ENCODE peak calls at places on chromosomes 13 and 19, in nine cellular contexts. S is SK-N-SH, L is suprapubic skin, Z is transverse colon, J is stomach, C is sigmoid colon, A is K562, P is H1, B is HepG2. K is an unnamed sample.

GRCh38 chr13:40974460-40975407 is 44.4 kb downstream of the ELF1 start:
- DNase-seq in S (no peak), L (no peak), Z (peak), J (no peak), C (no peak), A (peak), P (no peak), B (peak), K (peak)

GRCh38 chr19:43611788-43612187 is at the start of gene SRRM5:
- DNase-seq in S (no peak), L (no peak), Z (no peak), J (no peak), C (no peak), A (no peak), P (no peak), B (no peak), K (no peak)

GRCh38 chr19:37172368-37173366 is at the start of gene ZNF585A:
- DNase-seq in S (peak), L (peak), Z (peak), J (peak), C (peak), A (peak), P (peak), B (peak), K (peak)

GRCh38 chr13:41621716-41622508 is 164.6 kb downstream of the RGCC start:
- DNase-seq in S (no peak), L (no peak), Z (no peak), J (no peak), C (no peak), A (no peak), P (no peak), B (peak), K (no peak)

GRCh38 chr19:14004619-14005380 is 1.3 kb downstream of the RFX1 start:
- DNase-seq in S (no peak), L (no peak), Z (peak), J (peak), C (peak), A (peak), P (no peak), B (peak), K (no peak)

GRCh38 chr19:1769645-1769985 is 16.3 kb downstream of the ONECUT3 start:
- DNase-seq in S (no peak), L (no peak), Z (no peak), J (no peak), C (no peak), A (no peak), P (peak), B (no peak), K (no peak)

GRCh38 chr13:105153626-105154025 is 1381.8 kb downstream of the EFNB2 start:
- DNase-seq in S (no peak), L (no peak), Z (no peak), J (no peak), C (no peak), A (no peak), P (no peak), B (no peak), K (no peak)

GRCh38 chr13:72180253-72180952 is 313.4 kb upstream of the DACH1 start:
- DNase-seq in S (no peak), L (no peak), Z (no peak), J (no peak), C (no peak), A (no peak), P (no peak), B (no peak), K (no peak)

GRCh38 chr13:36163809-36164308 is 32.7 kb upstream of the DCLK1 start:
- DNase-seq in S (peak), L (no peak), Z (peak), J (peak), C (peak), A (no peak), P (no peak), B (no peak), K (peak)

GRCh38 chr13:36160297-36160696 is 29.1 kb upstream of the DCLK1 start:
- DNase-seq in S (no peak), L (no peak), Z (no peak), J (no peak), C (no peak), A (no peak), P (no peak), B (no peak), K (no peak)

GRCh38 chr13:36163303-36163702 is 32.1 kb upstream of the DCLK1 start:
- DNase-seq in S (no peak), L (no peak), Z (no peak), J (no peak), C (no peak), A (no peak), P (no peak), B (no peak), K (no peak)

GRCh38 chr13:36166051-36166450 is 34.9 kb upstream of the DCLK1 start:
- DNase-seq in S (no peak), L (no peak), Z (no peak), J (no peak), C (no peak), A (no peak), P (no peak), B (no peak), K (no peak)
- H3K4me3 ChIP-seq in S (no peak), L (no peak), Z (no peak), J (no peak), C (no peak), A (no peak), P (no peak), B (no peak), K (no peak)

GRCh38 chr13:98397861-98398260 is 179.0 kb downstream of the STK24 start:
- DNase-seq in S (no peak), L (no peak), Z (no peak), J (no peak), C (no peak), A (no peak), P (no peak), B (no peak), K (no peak)
- TF ChIP-seq POLR2AphosphoS5 in S (no peak), L (no peak), Z (no peak), J (no peak), C (no peak), A (no peak), P (no peak), B (no peak), K (no peak)

DNA sequence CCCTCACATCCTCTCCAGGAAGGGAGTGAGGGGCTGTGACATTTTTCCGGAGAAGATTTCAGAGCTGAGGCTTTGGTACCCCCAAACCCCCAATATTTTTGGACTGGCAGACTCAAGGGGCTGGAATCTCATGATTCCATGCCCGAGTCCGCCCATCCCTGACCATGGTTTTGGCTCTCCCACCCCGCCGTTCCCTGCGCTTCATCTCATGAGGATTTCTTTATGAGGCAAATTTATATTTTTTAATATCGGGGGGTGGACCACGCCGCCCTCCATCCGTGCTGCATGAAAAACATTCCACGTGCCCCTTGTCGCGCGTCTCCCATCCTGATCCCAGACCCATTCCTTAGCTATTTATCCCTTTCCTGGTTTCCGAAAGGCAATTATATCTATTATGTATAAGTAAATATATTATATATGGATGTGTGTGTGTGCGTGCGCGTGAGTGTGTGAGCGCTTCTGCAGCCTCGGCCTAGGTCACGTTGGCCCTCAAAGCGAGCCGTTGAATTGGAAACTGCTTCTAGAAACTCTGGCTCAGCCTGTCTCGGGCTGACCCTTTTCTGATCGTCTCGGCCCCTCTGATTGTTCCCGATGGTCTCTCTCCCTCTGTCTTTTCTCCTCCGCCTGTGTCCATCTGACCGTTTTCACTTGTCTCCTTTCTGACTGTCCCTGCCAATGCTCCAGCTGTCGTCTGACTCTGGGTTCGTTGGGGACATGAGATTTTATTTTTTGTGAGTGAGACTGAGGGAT is 6.6 kb downstream of the FOSB start:
- DNase-seq in S (no peak), L (peak), Z (no peak), J (no peak), C (no peak), A (no peak), P (no peak), B (no peak), K (peak)
- TF ChIP-seq EP300 in S (no peak), L (no peak), Z (no peak), J (no peak), C (no peak), A (no peak), P (no peak), B (no peak), K (no peak)

DNA sequence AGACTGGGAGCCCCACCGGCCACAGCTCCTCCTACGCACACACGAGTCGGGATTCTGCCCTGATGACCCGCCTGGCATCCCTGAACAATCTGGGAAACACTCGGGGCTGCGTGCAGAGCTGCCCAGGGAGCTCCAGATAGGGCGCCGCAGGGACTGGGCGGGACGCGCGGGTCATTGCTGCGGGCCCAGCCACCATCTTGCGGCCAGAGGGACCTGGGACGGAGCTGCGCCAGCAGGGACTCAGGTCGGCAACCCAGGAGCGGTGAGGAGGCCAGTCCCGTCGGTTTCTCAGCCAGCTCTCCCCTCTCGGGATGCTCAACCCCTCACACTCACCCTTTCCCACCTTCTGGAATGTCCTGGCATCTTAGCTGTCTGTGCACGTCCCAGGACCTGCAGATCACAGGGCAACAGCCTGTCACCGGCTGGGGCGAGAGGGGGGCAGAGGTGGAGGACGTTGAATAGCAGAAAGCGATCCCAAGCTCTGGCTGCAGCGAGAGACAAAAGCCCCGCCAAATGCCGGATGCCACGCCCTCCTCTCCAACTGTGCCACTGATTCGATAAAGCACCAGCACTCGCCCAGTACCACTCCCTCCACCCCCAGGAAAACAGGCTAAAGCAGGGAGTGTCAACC is 20.4 kb upstream of the ZNF91 start:
- DNase-seq in S (peak), L (no peak), Z (peak), J (no peak), C (no peak), A (no peak), P (peak), B (no peak), K (peak)
- H3K4me3 ChIP-seq in S (peak), L (peak), Z (peak), J (peak), C (peak), A (no peak), P (peak), B (no peak), K (peak)

GRCh38 chr19:50213925-50214324 is 10.5 kb downstream of the MYH14 start:
- DNase-seq in S (no peak), L (no peak), Z (no peak), J (no peak), C (no peak), A (no peak), P (no peak), B (no peak), K (no peak)

GRCh38 chr19:50209131-50209530 is 5.7 kb downstream of the MYH14 start:
- DNase-seq in S (no peak), L (no peak), Z (no peak), J (no peak), C (no peak), A (no peak), P (no peak), B (no peak), K (no peak)

GRCh38 chr19:50210425-50210824 is 7.0 kb downstream of the MYH14 start:
- DNase-seq in S (no peak), L (no peak), Z (no peak), J (no peak), C (no peak), A (no peak), P (no peak), B (no peak), K (no peak)

GRCh38 chr19:50215820-50216219 is 12.4 kb downstream of the MYH14 start:
- DNase-seq in S (no peak), L (no peak), Z (no peak), J (no peak), C (no peak), A (no peak), P (no peak), B (no peak), K (no peak)

GRCh38 chr19:50214699-50215543 is 11.5 kb downstream of the MYH14 start:
- DNase-seq in S (no peak), L (peak), Z (peak), J (peak), C (no peak), A (no peak), P (peak), B (no peak), K (peak)
- TF ChIP-seq POLR2AphosphoS5 in S (no peak), L (no peak), Z (peak), J (no peak), C (no peak), A (no peak), P (no peak), B (no peak), K (peak)

GRCh38 chr19:39539165-39539518 is 819 bp downstream of the EID2 start:
- DNase-seq in S (no peak), L (no peak), Z (no peak), J (no peak), C (no peak), A (no peak), P (no peak), B (peak), K (no peak)
- TF ChIP-seq EP300 in S (no peak), L (no peak), Z (no peak), J (no peak), C (no peak), A (no peak), P (no peak), B (no peak), K (no peak)

GRCh38 chr19:38905186-38905539 is 5.4 kb downstream of the NFKBIB start:
- DNase-seq in S (no peak), L (no peak), Z (no peak), J (no peak), C (no peak), A (no peak), P (no peak), B (no peak), K (no peak)
- H3K4me3 ChIP-seq in S (no peak), L (no peak), Z (no peak), J (no peak), C (no peak), A (no peak), P (no peak), B (no peak), K (no peak)